ENCODE peak calls at places on chromosome 18, in five cellular contexts. P is dorsolateral prefrontal cortex, F is transverse colon, R is lower lobe of right lung, K is cardiac muscle cell. J is an unnamed sample.
A peak's percentile ranks its signal among the peaks of the same experiment; 100 is the strongest.

GRCh38 chr18:79690071-79690470 is 10.5 kb downstream of the CTDP1 start:
- DNase-seq in F (no peak), P (no peak), R (no peak), K (no peak), J (no peak)

GRCh38 chr18:44672506-44672905 is 8.2 kb upstream of the SETBP1 start:
- DNase-seq in R (no peak), F (no peak), K (no peak), P (no peak), J (no peak)

GRCh38 chr18:41731887-41732286 is 223.1 kb upstream of the PIK3C3 start:
- DNase-seq in F (no peak), P (no peak), R (no peak), K (peak; percentile 43), J (no peak)

GRCh38 chr18:61699397-61700090 is 193.3 kb downstream of the RNF152 start:
- DNase-seq in P (no peak), R (no peak), K (no peak), F (no peak), J (no peak)

GRCh38 chr18:48942554-48943261 is 8.1 kb downstream of the SMAD7 start:
- DNase-seq in K (peak; percentile 83), R (no peak), F (no peak), P (no peak), J (no peak)

GRCh38 chr18:58580078-58580477 is 48.8 kb downstream of the ALPK2 start:
- DNase-seq in R (no peak), K (no peak), P (no peak), F (no peak), J (no peak)

GRCh38 chr18:3162181-3162580 is 57.6 kb downstream of the MYOM1 start:
- DNase-seq in P (no peak), F (peak; percentile 74), K (no peak), R (no peak), J (no peak)

GRCh38 chr18:43012951-43013350 is 102.5 kb downstream of the RIT2 start:
- DNase-seq in F (no peak), K (peak; percentile 13), P (no peak), R (no peak), J (no peak)

GRCh38 chr18:57813245-57813644 is 10.1 kb upstream of the ATP8B1 start:
- DNase-seq in F (no peak), P (no peak), K (peak; percentile 75), R (no peak), J (no peak)

GRCh38 chr18:78431606-78432005 is 548.0 kb upstream of the SALL3 start:
- DNase-seq in F (no peak), K (no peak), R (no peak), P (no peak), J (no peak)

GRCh38 chr18:79644006-79644665 is 35.5 kb upstream of the CTDP1 start:
- DNase-seq in F (peak; percentile 64), P (no peak), K (peak; percentile 66), R (peak; percentile 73), J (peak; percentile 60)

GRCh38 chr18:44736664-44737063 is 56.0 kb downstream of the SETBP1 start:
- DNase-seq in F (no peak), P (no peak), R (no peak), K (peak; percentile 20), J (no peak)

GRCh38 chr18:46337206-46337710 is 233.1 kb downstream of the HAUS1 start:
- DNase-seq in P (peak; percentile 15), R (no peak), F (no peak), K (no peak), J (no peak)

GRCh38 chr18:27860011-27860410 is 316.9 kb downstream of the CDH2 start:
- DNase-seq in R (no peak), P (no peak), K (no peak), F (no peak), J (no peak)

GRCh38 chr18:23203891-23204432 is 68.7 kb downstream of the CABLES1 start:
- DNase-seq in F (no peak), K (no peak), R (no peak), P (no peak), J (no peak)

GRCh38 chr18:36830141-36830495 is 1.2 kb downstream of the KIAA1328 start:
- DNase-seq in R (no peak), F (no peak), K (no peak), P (no peak), J (no peak)

GRCh38 chr18:9520666-9521065 is 45.4 kb downstream of the RALBP1 start:
- DNase-seq in P (no peak), R (no peak), F (no peak), K (peak; percentile 47), J (no peak)

GRCh38 chr18:76658627-76659026 is 163.6 kb upstream of the ZNF516 start:
- DNase-seq in K (no peak), P (no peak), R (no peak), F (no peak), J (no peak)

GRCh38 chr18:46226461-46226860 is 122.3 kb downstream of the HAUS1 start:
- DNase-seq in F (no peak), R (no peak), P (no peak), K (peak; percentile 71), J (no peak)

DNA sequence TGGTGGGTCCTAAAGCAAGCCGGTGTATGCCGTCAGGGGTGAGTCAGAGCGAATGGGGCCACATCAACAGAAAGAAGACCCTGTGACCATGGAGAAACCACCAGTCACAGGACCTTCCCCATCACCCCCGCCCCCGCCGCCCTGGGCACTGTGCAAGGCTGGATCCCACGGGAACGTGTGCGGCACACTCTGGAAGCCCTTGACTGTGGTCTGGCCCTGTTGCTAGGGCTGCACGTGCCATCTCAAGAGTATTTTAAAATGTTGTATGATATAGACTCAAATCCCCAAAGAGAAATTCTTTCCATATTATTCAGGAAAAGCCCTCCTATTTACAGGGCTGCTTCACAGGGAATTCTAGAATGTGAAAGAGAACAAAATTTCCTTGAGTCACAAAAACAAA is 174.8 kb downstream of the BCL2 start:
- DNase-seq in K (peak; percentile 13), R (no peak), P (no peak), F (no peak), J (no peak)
- H3K27ac ChIP-seq in K (no peak overlapping the region), R (no peak overlapping the region), P (no peak overlapping the region), F (no peak overlapping the region), J (no peak overlapping the region)

GRCh38 chr18:25352629-25353005 is 651 bp upstream of the ZNF521 start:
- DNase-seq in R (no peak), K (no peak), P (no peak), F (no peak), J (no peak)
- H3K4me3 ChIP-seq in R (peak overlapping the region; percentile 44), K (peak overlapping the region; percentile 65), P (peak overlapping the region; percentile 22), F (no peak overlapping the region), J (no peak overlapping the region)

GRCh38 chr18:53148056-53148574 is 808.1 kb downstream of the DCC start:
- DNase-seq in F (no peak), K (no peak), R (no peak), P (no peak), J (no peak)
- TF ChIP-seq CTCF in F (no peak), K (no peak), R (no peak), P (no peak), J (no peak)

GRCh38 chr18:62781893-62782292 is 66.6 kb downstream of the PHLPP1 start:
- DNase-seq in K (peak; percentile 79), F (no peak), R (no peak), P (no peak), J (no peak)

GRCh38 chr18:62777814-62778213 is 62.5 kb downstream of the PHLPP1 start:
- DNase-seq in F (no peak), P (no peak), K (no peak), R (no peak), J (no peak)

GRCh38 chr18:62784338-62784965 is 69.1 kb downstream of the PHLPP1 start:
- DNase-seq in F (no peak), R (no peak), P (no peak), K (peak; percentile 64), J (no peak)

GRCh38 chr18:62778976-62779869 is 63.9 kb downstream of the PHLPP1 start:
- DNase-seq in R (no peak), P (no peak), K (no peak), F (no peak), J (no peak)

GRCh38 chr18:62781262-62781661 is 65.9 kb downstream of the PHLPP1 start:
- DNase-seq in K (no peak), P (no peak), F (no peak), R (no peak), J (no peak)
- H3K27ac ChIP-seq in K (no peak overlapping the region), P (no peak overlapping the region), F (no peak overlapping the region), R (no peak overlapping the region), J (no peak overlapping the region)

J was measured in CD8-positive, alpha-beta T cell.